ENCODE peak calls at places on chromosomes 3 and 15, in four cellular contexts. One of them, this sample, is unnamed. For H3K4me1, the result is how much of the 10 kb centered on the place peaks cover.

GRCh38 chr15:40694706-40695468 is at the start of gene RAD51:
- DNase-seq in HepG2: peak
- DNase-seq in H1: peak
- DNase-seq in GM12878: peak
- DNase-seq in this sample: peak

GRCh38 chr3:43426388-43426787 is 140.0 kb downstream of the SNRK start:
- DNase-seq in HepG2: no peak
- DNase-seq in H1: no peak
- DNase-seq in GM12878: no peak
- DNase-seq in this sample: no peak

GRCh38 chr15:78638658-78639314 is 2.2 kb downstream of the CHRNB4 start:
- DNase-seq in GM12878: no peak
- DNase-seq in HepG2: peak
- DNase-seq in H1: peak
- DNase-seq in this sample: peak

GRCh38 chr3:189690237-189690636 is 59.0 kb downstream of the TP63 start:
- DNase-seq in GM12878: no peak
- DNase-seq in HepG2: no peak
- DNase-seq in H1: no peak
- DNase-seq in this sample: no peak

GRCh38 chr15:45205192-45205591 is 17.4 kb upstream of the SHF start:
- DNase-seq in GM12878: peak
- DNase-seq in HepG2: peak
- DNase-seq in H1: peak
- DNase-seq in this sample: no peak

GRCh38 chr3:113200946-113201345 is 10.4 kb upstream of the BOC start:
- DNase-seq in HepG2: no peak
- DNase-seq in H1: no peak
- DNase-seq in GM12878: no peak
- DNase-seq in this sample: no peak

GRCh38 chr15:41691471-41691870 is 31.3 kb downstream of the MGA start:
- DNase-seq in H1: no peak
- DNase-seq in HepG2: no peak
- DNase-seq in GM12878: no peak
- DNase-seq in this sample: no peak

GRCh38 chr15:74775132-74775562 is 6.7 kb upstream of the CSK start:
- DNase-seq in H1: no peak
- DNase-seq in GM12878: no peak
- DNase-seq in HepG2: no peak
- DNase-seq in this sample: no peak

GRCh38 chr3:134061401-134061800 is 31.7 kb upstream of the SLCO2A1 start:
- DNase-seq in GM12878: no peak
- DNase-seq in HepG2: no peak
- DNase-seq in H1: peak
- DNase-seq in this sample: no peak

GRCh38 chr3:20984594-20985207 is 766.3 kb downstream of the ZNF385D start:
- DNase-seq in H1: no peak
- DNase-seq in GM12878: no peak
- DNase-seq in HepG2: no peak
- DNase-seq in this sample: no peak

GRCh38 chr3:64728428-64728827 is 40.6 kb upstream of the ADAMTS9 start:
- DNase-seq in GM12878: no peak
- DNase-seq in HepG2: no peak
- DNase-seq in H1: no peak
- DNase-seq in this sample: no peak

GRCh38 chr3:152385761-152386160 is 117.0 kb downstream of the MBNL1 start:
- DNase-seq in H1: no peak
- DNase-seq in GM12878: no peak
- DNase-seq in HepG2: peak
- DNase-seq in this sample: no peak

GRCh38 chr15:89494941-89495637 is 1.3 kb downstream of the RHCG start:
- DNase-seq in GM12878: no peak
- DNase-seq in H1: peak
- DNase-seq in HepG2: no peak
- DNase-seq in this sample: no peak

GRCh38 chr3:146421814-146422748 is 47.3 kb downstream of the PLSCR2 start:
- DNase-seq in H1: no peak
- DNase-seq in HepG2: no peak
- DNase-seq in GM12878: no peak
- DNase-seq in this sample: no peak

GRCh38 chr15:60830479-60830878 is 351.5 kb upstream of the ICE2 start:
- DNase-seq in HepG2: no peak
- DNase-seq in GM12878: no peak
- DNase-seq in H1: no peak
- DNase-seq in this sample: no peak

GRCh38 chr3:116005404-116005803 is 382.1 kb downstream of the GAP43 start:
- DNase-seq in GM12878: no peak
- DNase-seq in HepG2: no peak
- DNase-seq in H1: no peak
- DNase-seq in this sample: no peak

GRCh38 chr3:128082545-128082944 is 30.3 kb downstream of the SEC61A1 start:
- DNase-seq in HepG2: no peak
- DNase-seq in GM12878: no peak
- DNase-seq in H1: no peak
- DNase-seq in this sample: no peak
- H3K4me1 ChIP-seq in HepG2: under half
- H3K4me1 ChIP-seq in GM12878: under half
- H3K4me1 ChIP-seq in H1: under half
- H3K4me1 ChIP-seq in this sample: under half

DNA sequence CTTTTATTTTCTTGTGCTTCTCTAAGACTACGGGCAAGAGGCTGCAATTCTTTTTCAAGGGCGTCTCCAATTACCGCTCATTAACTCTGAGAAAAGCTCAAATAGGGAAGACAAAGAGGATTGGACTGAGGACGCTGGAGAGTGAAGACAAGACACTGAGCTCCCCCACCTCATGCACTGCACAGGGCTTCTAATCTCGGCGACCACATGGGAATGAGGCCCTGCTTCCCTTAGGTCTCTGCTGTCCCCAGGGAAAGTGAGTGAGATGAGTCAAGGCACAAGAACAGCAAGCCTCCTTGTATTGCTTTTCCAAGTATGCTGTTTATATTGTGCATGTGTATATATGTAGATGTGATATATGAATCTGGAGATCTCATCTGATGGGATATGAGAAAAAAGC is 392.2 kb upstream of the CFAP20DC start:
- DNase-seq in GM12878: no peak
- DNase-seq in HepG2: no peak
- DNase-seq in H1: no peak
- DNase-seq in this sample: peak
- TF ChIP-seq ZNF274 in GM12878: no peak
- TF ChIP-seq ZNF274 in HepG2: no peak
- TF ChIP-seq ZNF274 in H1: no peak
- TF ChIP-seq ZNF274 in this sample: no peak

GRCh38 chr3:124850633-124851032 is 36.5 kb downstream of the ITGB5 start:
- DNase-seq in GM12878: no peak
- DNase-seq in HepG2: no peak
- DNase-seq in H1: no peak
- DNase-seq in this sample: no peak
- TF ChIP-seq SUZ12 in GM12878: no peak
- TF ChIP-seq SUZ12 in HepG2: no peak
- TF ChIP-seq SUZ12 in H1: no peak
- TF ChIP-seq SUZ12 in this sample: no peak

DNA sequence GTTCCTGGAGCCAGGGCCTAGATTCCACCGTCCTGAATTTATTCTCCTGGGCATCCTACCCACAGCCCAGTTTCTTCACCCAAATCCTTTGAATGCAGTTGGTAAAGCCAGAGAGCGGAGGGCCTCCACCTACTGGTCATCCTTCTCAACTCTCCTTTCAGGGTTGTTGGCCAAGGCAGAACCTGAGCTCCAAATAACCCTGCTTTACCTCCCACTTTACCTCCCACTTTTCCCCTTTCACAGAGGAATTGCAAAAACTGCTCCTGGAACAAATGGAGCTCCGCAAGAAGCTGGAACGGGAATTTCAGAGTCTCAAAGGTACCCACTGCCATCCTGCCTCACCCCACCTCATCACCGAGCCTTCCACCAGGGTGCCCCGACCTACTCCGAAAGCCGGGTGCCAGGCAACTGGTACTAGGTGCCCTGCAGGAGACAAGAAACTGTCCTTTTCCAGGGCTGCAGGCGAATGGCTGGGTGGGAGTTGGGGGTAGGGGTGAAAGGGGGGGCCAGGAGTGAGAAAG is 6.8 kb downstream of the SKOR1 start:
- DNase-seq in GM12878: no peak
- DNase-seq in H1: peak
- DNase-seq in HepG2: no peak
- DNase-seq in this sample: no peak
- H3K4me1 ChIP-seq in GM12878: under half
- H3K4me1 ChIP-seq in H1: under half
- H3K4me1 ChIP-seq in HepG2: under half
- H3K4me1 ChIP-seq in this sample: under half

DNA sequence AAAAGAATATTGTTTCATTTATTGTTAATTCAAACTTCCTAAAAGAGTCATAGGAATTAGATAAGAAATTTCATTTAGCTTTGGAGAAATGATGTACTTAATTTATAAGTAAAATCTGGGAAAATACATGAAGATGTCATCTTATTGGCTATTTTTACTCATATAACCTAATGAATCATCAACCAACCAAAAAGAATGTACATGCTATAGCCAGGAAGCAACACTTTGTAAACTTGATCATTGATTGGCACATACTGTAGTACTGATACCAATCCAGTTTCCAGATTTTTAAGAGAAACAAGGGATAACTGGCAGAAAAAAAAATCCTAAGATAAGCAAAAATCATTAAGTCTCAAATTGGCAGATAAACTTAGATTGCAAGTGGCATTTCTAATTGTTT is 207.9 kb upstream of the CDIN1 start:
- DNase-seq in H1: no peak
- DNase-seq in GM12878: no peak
- DNase-seq in HepG2: no peak
- DNase-seq in this sample: no peak
- TF ChIP-seq ZNF274 in H1: no peak
- TF ChIP-seq ZNF274 in GM12878: no peak
- TF ChIP-seq ZNF274 in HepG2: no peak
- TF ChIP-seq ZNF274 in this sample: no peak

GRCh38 chr15:82950746-82951370 is 1.7 kb downstream of the HOMER2 start:
- DNase-seq in HepG2: peak
- DNase-seq in H1: no peak
- DNase-seq in GM12878: no peak
- DNase-seq in this sample: no peak
- TF ChIP-seq SUZ12 in HepG2: no peak
- TF ChIP-seq SUZ12 in H1: no peak
- TF ChIP-seq SUZ12 in GM12878: no peak
- TF ChIP-seq SUZ12 in this sample: no peak

This sample was measured in NT2/D1.